ENCODE peak calls at places on chromosomes 7 and 10, in seven cellular contexts. V, W, C, T, I, R and U are unnamed samples.

GRCh38 chr10:38038107-38038931 is 27.8 kb downstream of the ZNF33A start:
- DNase-seq in R (no peak), C (peak; percentile 53), T (no peak), V (no peak), I (peak; percentile 22), W (peak; percentile 25), U (no peak)

GRCh38 chr7:154591544-154591943 is 411.4 kb downstream of the PAXIP1 start:
- DNase-seq in W (no peak), V (no peak), R (peak; percentile 40), C (no peak), T (no peak), I (no peak), U (no peak)

GRCh38 chr7:131557521-131558385 is 1.3 kb upstream of the PODXL start:
- DNase-seq in R (peak; percentile 48), W (no peak), C (no peak), I (no peak), T (no peak), V (no peak), U (peak; percentile 58)

GRCh38 chr7:132354527-132354926 is 221.7 kb downstream of the PLXNA4 start:
- DNase-seq in R (no peak), W (no peak), T (no peak), I (no peak), V (peak; percentile 21), C (no peak), U (no peak)

GRCh38 chr7:44638611-44639557 is 32.5 kb downstream of the OGDH start:
- DNase-seq in I (peak; percentile 80), V (peak; percentile 72), T (peak; percentile 89), R (peak; percentile 43), C (peak; percentile 68), W (peak; percentile 76), U (no peak)

GRCh38 chr10:77240042-77240619 is 397.5 kb downstream of the KCNMA1 start:
- DNase-seq in V (no peak), W (no peak), I (no peak), T (no peak), C (no peak), R (no peak), U (no peak)

GRCh38 chr10:71984126-71984797 is 20.1 kb downstream of the CHST3 start:
- DNase-seq in T (no peak), C (no peak), I (no peak), W (no peak), V (no peak), R (no peak), U (no peak)

GRCh38 chr10:21662635-21663034 is 128.6 kb downstream of the MLLT10 start:
- DNase-seq in W (no peak), I (no peak), C (no peak), T (no peak), V (no peak), R (no peak), U (no peak)

GRCh38 chr10:86264481-86265231 is 101.9 kb downstream of the GRID1 start:
- DNase-seq in T (no peak), V (no peak), R (peak; percentile 13), I (no peak), C (no peak), W (no peak), U (no peak)

GRCh38 chr7:140605337-140605736 is 35.3 kb downstream of the DENND2A start:
- DNase-seq in C (peak; percentile 41), R (no peak), V (no peak), W (no peak), I (no peak), T (no peak), U (no peak)

GRCh38 chr10:99676435-99676834 is 17.1 kb downstream of the ENTPD7 start:
- DNase-seq in V (peak; percentile 79), W (no peak), C (no peak), R (no peak), I (no peak), T (no peak), U (no peak)